ENCODE peak calls at places on chromosomes 5 and 9, in six cellular contexts. N is cardiac muscle cell, X is prostate gland, M is IMR-90, H is stomach, O is aorta. P is an unnamed sample.

GRCh38 chr5:73963021-73963420 is 337.0 kb downstream of the ARHGEF28 start:
- DNase-seq in N (peak; percentile 73), X (no peak), M (no peak), H (no peak), O (no peak), P (no peak)

GRCh38 chr5:112846556-112846955 is 14.5 kb upstream of the SRP19 start:
- DNase-seq in N (no peak), X (no peak), M (no peak), H (no peak), O (no peak), P (no peak)

GRCh38 chr5:107501965-107502691 is 168.6 kb downstream of the EFNA5 start:
- DNase-seq in N (peak; percentile 59), X (no peak), M (peak; percentile 68), H (no peak), O (no peak), P (no peak)

GRCh38 chr5:135253601-135254165 is 145.3 kb downstream of the MACROH2A1 start:
- DNase-seq in N (no peak), X (no peak), M (no peak), H (no peak), O (no peak), P (no peak)

GRCh38 chr9:98607787-98608186 is 100.9 kb downstream of the GABBR2 start:
- DNase-seq in N (peak; percentile 84), X (no peak), M (peak; percentile 97), H (no peak), O (no peak), P (no peak)

GRCh38 chr5:18553269-18553668 is 919.0 kb downstream of the TAF11L14 start:
- DNase-seq in N (peak; percentile 1), X (no peak), M (no peak), H (no peak), O (no peak), P (no peak)

GRCh38 chr9:135241381-135242380 is 154.2 kb downstream of the OLFM1 start:
- DNase-seq in N (no peak), X (no peak), M (no peak), H (no peak), O (peak; percentile 61), P (no peak)

GRCh38 chr9:72384710-72385475 is 19.9 kb upstream of the ZFAND5 start:
- DNase-seq in N (no peak), X (no peak), M (peak; percentile 37), H (no peak), O (no peak), P (no peak)

GRCh38 chr9:14014209-14014608 is 299.7 kb downstream of the NFIB start:
- DNase-seq in N (no peak), X (no peak), M (no peak), H (no peak), O (no peak), P (no peak)

GRCh38 chr5:54702470-54702869 is 184.9 kb downstream of the SNX18 start:
- DNase-seq in N (no peak), X (no peak), M (peak; percentile 9), H (no peak), O (no peak), P (no peak)

GRCh38 chr5:10793785-10794184 is 32.8 kb upstream of the DAP start:
- DNase-seq in N (no peak), X (no peak), M (no peak), H (no peak), O (no peak), P (no peak)

GRCh38 chr5:149611327-149611726 is 30.0 kb downstream of the ARHGEF37 start:
- DNase-seq in N (peak; percentile 76), X (no peak), M (peak; percentile 94), H (no peak), O (no peak), P (no peak)

GRCh38 chr5:174533127-174533453 is 191.3 kb upstream of the MSX2 start:
- DNase-seq in N (no peak), X (no peak), M (peak; percentile 30), H (no peak), O (no peak), P (no peak)

GRCh38 chr5:2188137-2188536 is 305.4 kb upstream of the IRX4 start:
- DNase-seq in N (no peak), X (no peak), M (no peak), H (no peak), O (no peak), P (no peak)

GRCh38 chr5:127564002-127564769 is 46.7 kb downstream of the PRRC1 start:
- DNase-seq in N (peak; percentile 79), X (peak; percentile 60), M (peak; percentile 53), H (peak; percentile 55), O (no peak), P (peak; percentile 61)

GRCh38 chr5:79842991-79843390 is 148.1 kb downstream of the MTX3 start:
- DNase-seq in N (no peak), X (no peak), M (no peak), H (no peak), O (no peak), P (no peak)

GRCh38 chr5:44387911-44388310 is 1.3 kb downstream of the FGF10 start:
- DNase-seq in N (no peak), X (no peak), M (no peak), H (no peak), O (no peak), P (no peak)

GRCh38 chr5:44388504-44389409 is 463 bp downstream of the FGF10 start:
- DNase-seq in N (peak; percentile 17), X (no peak), M (peak; percentile 2), H (peak; percentile 26), O (peak; percentile 79), P (no peak)

GRCh38 chr5:44389410-44389879 is at the start of gene FGF10:
- DNase-seq in N (peak; percentile 17), X (no peak), M (no peak), H (no peak), O (peak; percentile 80), P (no peak)

GRCh38 chr5:44387391-44387790 is 1.8 kb downstream of the FGF10 start:
- DNase-seq in N (no peak), X (no peak), M (no peak), H (no peak), O (no peak), P (no peak)

DNA sequence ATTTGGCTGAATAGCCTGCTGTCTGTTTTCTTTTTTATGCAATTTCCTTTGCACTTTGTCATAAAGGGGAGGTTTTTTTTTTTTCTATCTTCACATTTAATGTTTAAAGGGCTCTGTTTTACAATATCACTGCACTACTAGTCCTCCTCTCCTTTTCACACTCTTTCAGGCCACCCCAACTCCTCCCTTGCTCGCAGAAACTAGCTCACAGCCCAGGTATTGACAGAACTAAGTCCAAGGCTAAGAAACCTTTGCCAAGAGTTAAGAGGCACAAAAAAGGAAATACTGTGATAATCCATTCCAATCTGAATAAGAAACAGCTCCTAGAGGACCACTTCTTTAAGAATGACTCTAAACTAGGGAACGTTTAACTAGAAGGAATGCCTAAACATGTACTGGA is 1.1 kb upstream of the FGF10 start:
- DNase-seq in N (no peak), X (no peak), M (no peak), H (no peak), O (no peak), P (no peak)
- H3K4me3 ChIP-seq in N (peak overlapping the region; percentile 64), X (peak overlapping the region; percentile 28), M (no peak overlapping the region), H (no peak overlapping the region), O (no peak overlapping the region), P (no peak overlapping the region)

DNA sequence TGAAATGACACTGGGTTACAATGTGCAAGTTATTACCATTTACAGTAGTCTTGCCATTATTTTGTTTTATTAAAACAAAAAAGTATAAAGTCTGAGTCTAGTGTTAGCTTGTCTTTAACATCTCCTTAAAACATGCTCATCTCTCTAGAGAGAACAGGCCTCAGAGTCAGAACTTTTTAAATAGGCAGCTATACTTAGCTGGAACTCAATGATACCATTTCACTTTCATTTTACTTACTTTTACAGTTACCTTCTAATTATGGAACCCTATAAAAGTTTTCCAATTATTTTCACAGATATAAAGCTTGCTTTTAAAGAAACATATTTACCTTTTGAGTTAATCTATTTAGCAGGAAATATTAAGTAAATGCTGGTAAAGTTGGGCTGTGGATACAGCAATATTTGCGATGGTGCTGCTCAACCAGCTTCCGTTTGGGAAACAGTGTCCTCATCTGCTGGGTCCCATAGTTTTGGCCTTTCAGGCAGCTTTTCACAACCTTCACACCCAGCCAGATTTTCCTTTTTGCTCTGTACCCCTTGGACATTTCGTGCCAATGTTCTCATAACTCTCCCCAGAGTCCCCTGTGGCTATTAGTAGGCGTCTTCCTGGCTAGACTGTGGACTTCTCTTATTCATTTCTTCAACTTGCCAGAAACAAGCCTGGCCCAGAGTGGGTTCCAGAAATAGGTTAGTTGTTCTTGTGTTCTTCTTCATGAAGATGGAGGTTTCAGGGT is 36.3 kb upstream of the UBTD2 start:
- DNase-seq in N (no peak), X (no peak), M (no peak), H (no peak), O (no peak), P (no peak)
- H3K4me3 ChIP-seq in N (no peak overlapping the region), X (no peak overlapping the region), M (no peak overlapping the region), H (no peak overlapping the region), O (no peak overlapping the region), P (no peak overlapping the region)

GRCh38 chr5:157301066-157301465 is 35.1 kb downstream of the CYFIP2 start:
- DNase-seq in N (no peak), X (no peak), M (no peak), H (no peak), O (no peak), P (no peak)

GRCh38 chr5:157306092-157306491 is 40.2 kb downstream of the CYFIP2 start:
- DNase-seq in N (no peak), X (no peak), M (no peak), H (no peak), O (no peak), P (no peak)

GRCh38 chr5:157300564-157300963 is 34.6 kb downstream of the CYFIP2 start:
- DNase-seq in N (no peak), X (no peak), M (no peak), H (no peak), O (no peak), P (no peak)

GRCh38 chr5:157303667-157304327 is 37.9 kb downstream of the CYFIP2 start:
- DNase-seq in N (no peak), X (no peak), M (no peak), H (no peak), O (no peak), P (peak; percentile 77)

GRCh38 chr5:157303023-157303422 is 37.1 kb downstream of the CYFIP2 start:
- DNase-seq in N (no peak), X (no peak), M (no peak), H (no peak), O (no peak), P (no peak)
- H3K4me3 ChIP-seq in N (no peak overlapping the region), X (no peak overlapping the region), M (no peak overlapping the region), H (no peak overlapping the region), O (no peak overlapping the region), P (no peak overlapping the region)

DNA sequence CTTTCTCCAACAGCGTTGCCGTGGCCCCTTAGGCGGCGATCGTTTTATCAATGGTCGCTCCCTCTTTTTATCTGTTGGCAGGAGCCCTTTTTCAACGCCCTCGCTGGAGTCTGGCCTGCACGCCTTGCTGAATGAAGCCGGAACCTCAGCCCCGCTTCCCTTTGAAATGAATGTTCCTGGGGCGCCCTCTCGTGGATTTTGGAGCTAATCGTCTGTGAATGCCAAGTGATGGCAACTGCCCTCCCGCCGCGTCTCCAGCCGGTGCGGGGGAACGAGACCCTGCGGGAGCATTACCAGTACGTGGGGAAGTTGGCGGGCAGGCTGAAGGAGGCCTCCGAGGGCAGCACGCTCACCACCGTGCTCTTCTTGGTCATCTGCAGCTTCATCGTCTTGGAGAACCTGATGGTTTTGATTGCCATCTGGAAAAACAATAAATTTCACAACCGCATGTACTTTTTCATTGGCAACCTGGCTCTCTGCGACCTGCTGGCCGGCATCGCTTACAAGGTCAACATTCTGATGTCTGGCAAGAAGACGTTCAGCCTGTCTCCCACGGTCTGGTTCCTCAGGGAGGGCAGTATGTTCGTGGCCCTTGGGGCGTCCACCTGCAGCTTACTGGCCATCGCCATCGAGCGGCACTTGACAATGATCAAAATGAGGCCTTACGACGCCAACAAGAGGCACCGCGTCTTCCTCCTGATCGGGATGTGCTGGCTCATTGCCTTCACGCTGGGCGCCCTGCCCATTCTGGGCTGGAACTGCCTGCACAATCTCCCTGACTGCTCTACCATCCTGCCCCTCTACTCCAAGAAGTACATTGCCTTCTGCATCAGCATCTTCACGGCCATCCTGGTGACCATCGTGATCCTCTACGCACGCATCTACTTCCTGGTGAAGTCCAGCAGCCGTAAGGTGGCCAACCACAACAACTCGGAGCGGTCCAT is 10.0 kb downstream of the S1PR3 start:
- DNase-seq in N (peak; percentile 92), X (peak; percentile 85), M (peak; percentile 81), H (peak; percentile 93), O (peak; percentile 95), P (peak; percentile 79)
- H3K4me3 ChIP-seq in N (no peak overlapping the region), X (peak overlapping the region; percentile 9), M (no peak overlapping the region), H (no peak overlapping the region), O (no peak overlapping the region), P (no peak overlapping the region)